ENCODE peak calls at places on chromosomes 2 and 18, in ten cellular contexts. T, Q, F, X, R, N, O, Z, H and J are unnamed samples.

GRCh38 chr2:186716899-186717811 is 23.3 kb downstream of the FAM171B start:
- DNase-seq in T (no peak), Q (no peak), F (no peak), X (no peak), R (no peak), N (no peak), O (no peak), Z (no peak), H (no peak), J (no peak)

GRCh38 chr2:170843656-170844055 is 27.0 kb downstream of the GAD1 start:
- DNase-seq in T (no peak), Q (no peak), F (no peak), X (peak), R (no peak), N (no peak), O (peak), Z (peak), H (no peak), J (no peak)

GRCh38 chr2:43368483-43369385 is 142.3 kb upstream of the ZFP36L2 start:
- DNase-seq in T (no peak), Q (no peak), F (no peak), X (no peak), R (no peak), N (no peak), O (no peak), Z (no peak), H (no peak), J (no peak)

GRCh38 chr2:166126014-166126639 is 1.7 kb downstream of the SCN1A start:
- DNase-seq in T (no peak), Q (no peak), F (peak), X (peak), R (peak), N (no peak), O (no peak), Z (no peak), H (no peak), J (no peak)

GRCh38 chr18:37334494-37335125 is 231.0 kb downstream of the CELF4 start:
- DNase-seq in T (no peak), Q (no peak), F (no peak), X (peak), R (no peak), N (no peak), O (no peak), Z (no peak), H (no peak), J (no peak)

GRCh38 chr2:30115141-30115980 is 31.4 kb upstream of the YPEL5 start:
- DNase-seq in T (peak), Q (peak), F (peak), X (no peak), R (peak), N (peak), O (no peak), Z (peak), H (peak), J (peak)

GRCh38 chr2:28970464-28971160 is 10.5 kb upstream of the TOGARAM2 start:
- DNase-seq in T (no peak), Q (no peak), F (no peak), X (no peak), R (no peak), N (no peak), O (no peak), Z (no peak), H (no peak), J (no peak)

GRCh38 chr2:230134496-230135073 is 65.9 kb upstream of the SLC16A14 start:
- DNase-seq in T (no peak), Q (no peak), F (no peak), X (no peak), R (no peak), N (no peak), O (peak), Z (no peak), H (no peak), J (no peak)

GRCh38 chr2:39380525-39381150 is 56.4 kb downstream of the MAP4K3 start:
- DNase-seq in T (no peak), Q (no peak), F (no peak), X (no peak), R (no peak), N (no peak), O (no peak), Z (no peak), H (no peak), J (no peak)

GRCh38 chr2:32064021-32064678 is 794 bp downstream of the SPAST start:
- DNase-seq in T (peak), Q (peak), F (no peak), X (no peak), R (no peak), N (peak), O (no peak), Z (peak), H (no peak), J (peak)

GRCh38 chr2:109222422-109222821 is 93.4 kb downstream of the SH3RF3 start:
- DNase-seq in T (no peak), Q (no peak), F (peak), X (no peak), R (no peak), N (no peak), O (no peak), Z (no peak), H (no peak), J (no peak)

GRCh38 chr18:6001867-6002266 is 106.5 kb upstream of the TMEM200C start:
- DNase-seq in T (no peak), Q (no peak), F (no peak), X (no peak), R (no peak), N (no peak), O (no peak), Z (no peak), H (no peak), J (no peak)

GRCh38 chr2:235162544-235163197 is 210.9 kb downstream of the SH3BP4 start:
- DNase-seq in T (no peak), Q (no peak), F (no peak), X (no peak), R (no peak), N (no peak), O (no peak), Z (no peak), H (no peak), J (no peak)

GRCh38 chr18:56314396-56314795 is 324.0 kb downstream of the TXNL1 start:
- DNase-seq in T (no peak), Q (no peak), F (no peak), X (no peak), R (no peak), N (no peak), O (no peak), Z (no peak), H (no peak), J (no peak)

GRCh38 chr18:45837283-45838070 is 12.0 kb downstream of the SIGLEC15 start:
- DNase-seq in T (peak), Q (peak), F (peak), X (no peak), R (no peak), N (peak), O (no peak), Z (peak), H (peak), J (peak)

GRCh38 chr2:42569116-42569711 is 782 bp downstream of the MTA3 start:
- DNase-seq in T (peak), Q (peak), F (no peak), X (no peak), R (no peak), N (peak), O (no peak), Z (peak), H (peak), J (peak)

GRCh38 chr2:33491685-33492084 is 15.2 kb downstream of the RASGRP3 start:
- DNase-seq in T (no peak), Q (no peak), F (no peak), X (no peak), R (no peak), N (no peak), O (no peak), Z (no peak), H (peak), J (no peak)